ENCODE peak calls at places on chromosomes 13 and 19, in five cellular contexts. K is lower leg skin, C is fibroblast of pulmonary artery, O is endodermal cell, D is gastrocnemius medialis. Y is an unnamed sample.

GRCh38 chr19:21532904-21533303 is 27.5 kb downstream of the ZNF429 start:
- DNase-seq in K (no peak), C (no peak), O (no peak), D (no peak), Y (no peak)

GRCh38 chr13:50687545-50687944 is 155.9 kb downstream of the DLEU7 start:
- DNase-seq in K (no peak), C (no peak), O (no peak), D (no peak), Y (no peak)

GRCh38 chr13:110915874-110916670 is 1.2 kb upstream of the ANKRD10 start:
- DNase-seq in K (no peak), C (peak; percentile 73), O (no peak), D (no peak), Y (peak; percentile 57)

GRCh38 chr13:112356190-112356589 is 20.0 kb upstream of the SPACA7 start:
- DNase-seq in K (no peak), C (no peak), O (no peak), D (no peak), Y (no peak)

GRCh38 chr19:41172297-41173164 is 20.5 kb upstream of the CYP2S1 start:
- DNase-seq in K (no peak), C (no peak), O (peak; percentile 56), D (no peak), Y (no peak)

GRCh38 chr13:78334059-78334458 is 269.3 kb downstream of the POU4F1 start:
- DNase-seq in K (no peak), C (no peak), O (peak; percentile 60), D (no peak), Y (no peak)

GRCh38 chr13:30477346-30478235 is 11.9 kb upstream of the HMGB1 start:
- DNase-seq in K (no peak), C (no peak), O (peak; percentile 81), D (no peak), Y (no peak)

GRCh38 chr13:60755380-60756163 is 358.6 kb downstream of the TDRD3 start:
- DNase-seq in K (no peak), C (no peak), O (peak; percentile 68), D (no peak), Y (no peak)

GRCh38 chr13:29595380-29596063 is at the start of gene SLC7A1:
- DNase-seq in K (peak; percentile 94), C (peak; percentile 70), O (peak; percentile 94), D (peak; percentile 24), Y (peak; percentile 88)

GRCh38 chr13:107276936-107277335 is 709.0 kb upstream of the ARGLU1 start:
- DNase-seq in K (no peak), C (peak; percentile 18), O (no peak), D (no peak), Y (peak; percentile 19)

GRCh38 chr13:35854286-35854685 is 276.9 kb downstream of the DCLK1 start:
- DNase-seq in K (no peak), C (no peak), O (no peak), D (no peak), Y (no peak)

GRCh38 chr13:112140366-112140765 is 73.4 kb downstream of the SOX1 start:
- DNase-seq in K (no peak), C (no peak), O (peak; percentile 3), D (no peak), Y (no peak)

GRCh38 chr19:46181386-46181774 is 33.3 kb downstream of the IGFL2 start:
- DNase-seq in K (peak; percentile 75), C (peak; percentile 57), O (peak; percentile 23), D (no peak), Y (peak; percentile 38)

GRCh38 chr13:110907951-110908898 is 6.6 kb downstream of the ANKRD10 start:
- DNase-seq in K (no peak), C (peak; percentile 58), O (peak; percentile 82), D (peak; percentile 62), Y (no peak)

GRCh38 chr13:62033932-62034331 is 618.3 kb upstream of the PCDH20 start:
- DNase-seq in K (no peak), C (no peak), O (no peak), D (no peak), Y (no peak)

GRCh38 chr19:53101518-53101917 is 1.7 kb downstream of the ZNF160 start:
- DNase-seq in K (no peak), C (no peak), O (no peak), D (no peak), Y (no peak)

GRCh38 chr19:19402656-19403372 is 2.7 kb upstream of the GATAD2A start:
- DNase-seq in K (no peak), C (peak; percentile 52), O (no peak), D (no peak), Y (no peak)

GRCh38 chr13:106468207-106468606 is 67.3 kb downstream of the EFNB2 start:
- DNase-seq in K (no peak), C (no peak), O (peak; percentile 39), D (no peak), Y (no peak)

GRCh38 chr19:37778613-37779138 is 710 bp downstream of the ZNF573 start:
- DNase-seq in K (no peak), C (peak; percentile 39), O (peak; percentile 54), D (no peak), Y (no peak)

GRCh38 chr19:10363789-10364281 is 16.5 kb downstream of the TYK2 start:
- DNase-seq in K (no peak), C (no peak), O (no peak), D (no peak), Y (peak; percentile 51)

GRCh38 chr19:16496613-16496983 is 404 bp downstream of the C19orf44 start:
- DNase-seq in K (peak; percentile 89), C (peak; percentile 51), O (no peak), D (peak; percentile 72), Y (peak; percentile 48)

GRCh38 chr19:16495982-16496612 is at the start of the genes C19orf44 and CALR3:
- DNase-seq in K (peak; percentile 100), C (peak; percentile 99), O (peak; percentile 99), D (peak; percentile 99), Y (peak; percentile 99)

GRCh38 chr19:16497837-16498236 is 1.6 kb downstream of the C19orf44 start:
- DNase-seq in K (no peak), C (no peak), O (peak; percentile 53), D (no peak), Y (no peak)

GRCh38 chr19:16497042-16497441 is 848 bp downstream of the C19orf44 start:
- DNase-seq in K (no peak), C (no peak), O (no peak), D (no peak), Y (no peak)
- H3K4me3 ChIP-seq in K (no peak overlapping the region), C (peak overlapping the region; percentile 90), O (peak overlapping the region; percentile 92), D (peak overlapping the region; percentile 79), Y (peak overlapping the region; percentile 91)

GRCh38 chr19:28990522-28990921 is 222.4 kb downstream of the UQCRFS1 start:
- DNase-seq in K (no peak), C (no peak), O (peak; percentile 60), D (no peak), Y (no peak)
- TF ChIP-seq CTCF in K (no peak), C (no peak), O (peak; percentile 40), D (no peak), Y (no peak)

GRCh38 chr19:7833225-7834156 is 3.5 kb downstream of the EVI5L start:
- DNase-seq in K (peak; percentile 94), C (peak; percentile 81), O (no peak), D (no peak), Y (peak; percentile 27)
- H3K4me3 ChIP-seq in K (no peak overlapping the region), C (no peak overlapping the region), O (no peak overlapping the region), D (no peak overlapping the region), Y (no peak overlapping the region)

GRCh38 chr19:7681336-7682174 is 922 bp downstream of the TRAPPC5 start:
- DNase-seq in K (peak; percentile 95), C (peak; percentile 80), O (peak; percentile 93), D (peak; percentile 78), Y (peak; percentile 68)

GRCh38 chr19:7679771-7680605 is 645 bp upstream of the TRAPPC5 start:
- DNase-seq in K (no peak), C (no peak), O (no peak), D (no peak), Y (no peak)

GRCh38 chr19:7682175-7682855 is 1.7 kb downstream of the TRAPPC5 start:
- DNase-seq in K (no peak), C (no peak), O (no peak), D (no peak), Y (no peak)

GRCh38 chr19:7679017-7679720 is 1.5 kb upstream of the TRAPPC5 start:
- DNase-seq in K (no peak), C (no peak), O (no peak), D (no peak), Y (no peak)

GRCh38 chr19:7680606-7681335 is at the start of gene TRAPPC5:
- DNase-seq in K (peak; percentile 96), C (peak; percentile 84), O (peak; percentile 94), D (peak; percentile 77), Y (peak; percentile 74)
- TF ChIP-seq CTCF in K (no peak), C (peak; percentile 30), O (peak; percentile 97), D (peak; percentile 99), Y (peak; percentile 68)

GRCh38 chr13:114134111-114134943 is 1.9 kb upstream of the RASA3 start:
- DNase-seq in K (no peak), C (no peak), O (peak; percentile 68), D (no peak), Y (no peak)
- H3K4me3 ChIP-seq in K (no peak overlapping the region), C (no peak overlapping the region), O (no peak overlapping the region), D (no peak overlapping the region), Y (no peak overlapping the region)

DNA sequence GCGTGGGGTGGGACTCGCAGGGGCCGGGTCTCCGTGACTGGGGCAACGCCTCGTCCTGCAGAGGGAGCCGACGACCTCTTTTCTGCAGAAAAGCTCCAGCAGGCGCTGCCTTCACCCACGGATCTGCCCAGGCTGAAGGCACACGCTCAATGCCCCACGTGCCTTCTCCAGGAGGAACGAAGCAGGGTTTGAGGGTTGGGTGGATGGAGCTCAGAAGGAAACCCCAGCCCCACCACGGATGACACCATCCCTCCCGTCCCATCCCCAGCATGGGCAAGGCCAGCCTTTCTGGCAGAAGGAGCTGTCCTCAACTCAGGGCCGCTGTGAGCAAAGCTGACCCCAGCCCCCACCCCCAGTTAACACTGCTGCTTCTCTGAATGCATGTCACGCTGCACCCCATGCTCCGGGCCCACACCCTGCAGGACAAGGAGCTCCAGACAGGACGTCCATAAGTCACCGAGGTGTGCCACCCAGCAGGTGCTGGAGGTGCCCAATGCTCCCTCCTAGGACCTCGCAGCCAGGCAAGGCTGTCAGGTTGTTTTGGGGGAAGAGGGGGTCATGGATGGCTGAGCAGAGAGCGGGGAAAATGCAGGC is 7.4 kb downstream of the C19orf25 start:
- DNase-seq in K (no peak), C (no peak), O (peak; percentile 52), D (no peak), Y (no peak)
- TF ChIP-seq CTCF in K (no peak), C (no peak), O (peak; percentile 63), D (no peak), Y (no peak)

GRCh38 chr19:14167013-14167593 is 30.7 kb upstream of the ASF1B start:
- DNase-seq in K (no peak), C (no peak), O (no peak), D (no peak), Y (no peak)
- H3K4me3 ChIP-seq in K (no peak overlapping the region), C (no peak overlapping the region), O (no peak overlapping the region), D (no peak overlapping the region), Y (no peak overlapping the region)

DNA sequence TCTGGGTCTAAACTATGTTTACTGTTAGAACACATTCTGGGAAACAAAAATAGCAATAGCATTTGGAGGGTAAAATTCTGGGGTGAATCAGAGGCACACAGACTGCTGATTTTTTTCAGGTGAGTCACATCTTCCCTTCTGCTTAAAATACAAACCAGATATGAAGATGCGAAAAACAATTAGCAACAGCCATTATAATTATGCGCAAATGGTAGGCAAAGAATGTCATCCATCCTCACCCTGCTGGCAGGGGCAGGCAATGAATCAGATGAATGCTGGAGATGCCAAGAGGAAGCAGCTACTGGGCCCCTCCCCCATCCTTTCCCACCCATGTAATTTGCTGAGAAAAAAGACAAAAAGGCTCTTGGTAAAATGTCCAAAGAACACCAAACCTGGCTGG is 282.9 kb downstream of the KLF5 start:
- DNase-seq in K (no peak), C (peak; percentile 29), O (peak; percentile 62), D (no peak), Y (peak; percentile 47)
- TF ChIP-seq CTCF in K (no peak), C (no peak), O (peak; percentile 38), D (no peak), Y (no peak)

GRCh38 chr13:95541308-95541707 is 11.2 kb upstream of the CLDN10 start:
- DNase-seq in K (no peak), C (no peak), O (no peak), D (no peak), Y (no peak)
- H3K4me3 ChIP-seq in K (no peak overlapping the region), C (no peak overlapping the region), O (no peak overlapping the region), D (no peak overlapping the region), Y (no peak overlapping the region)